ENCODE peak calls at places on chromosome 22, in five cellular contexts. X is SK-N-MC, R is fibroblast of villous mesenchyme, N is amniotic stem cell, B is neural crest cell. T is an unnamed sample.

GRCh38 chr22:32558681-32559355 is 84.2 kb downstream of the FBXO7 start:
- DNase-seq in X (no peak), R (peak; percentile 70), N (peak; percentile 37), B (no peak), T (no peak)

GRCh38 chr22:46070722-46071450 is 79.4 kb upstream of the PPARA start:
- DNase-seq in X (no peak), R (peak; percentile 55), N (no peak), B (no peak), T (peak; percentile 65)

GRCh38 chr22:19723165-19723989 is at the start of gene GP1BB:
- DNase-seq in X (no peak), R (no peak), N (no peak), B (no peak), T (peak; percentile 65)

GRCh38 chr22:28297504-28297903 is 378.4 kb upstream of the PITPNB start:
- DNase-seq in X (no peak), R (peak; percentile 21), N (no peak), B (no peak), T (no peak)

GRCh38 chr22:44586337-44586990 is 88.4 kb upstream of the RTL6 start:
- DNase-seq in X (no peak), R (no peak), N (no peak), B (no peak), T (no peak)

GRCh38 chr22:44455151-44455962 is 42.7 kb downstream of the RTL6 start:
- DNase-seq in X (no peak), R (no peak), N (no peak), B (no peak), T (no peak)

GRCh38 chr22:49205401-49205800 is 622.3 kb downstream of the BRD1 start:
- DNase-seq in X (no peak), R (no peak), N (no peak), B (no peak), T (no peak)

GRCh38 chr22:50687829-50688228 is 15.2 kb downstream of the SHANK3 start:
- DNase-seq in X (no peak), R (no peak), N (no peak), B (no peak), T (no peak)

GRCh38 chr22:36160499-36160942 is at the start of gene APOL3:
- DNase-seq in X (no peak), R (peak; percentile 85), N (no peak), B (no peak), T (no peak)

GRCh38 chr22:37352481-37352880 is 70.2 kb downstream of the CYTH4 start:
- DNase-seq in X (no peak), R (no peak), N (no peak), B (no peak), T (no peak)